ENCODE peak calls at places on chromosomes 11 and 22, in eight cellular contexts. D is cardiac muscle cell; M is RWPE2; A is heart right ventricle; E is CD8-positive, alpha-beta T cell; P is epithelial cell of esophagus; B is HFF-Myc; K is endothelial cell. C is an unnamed sample.

GRCh38 chr11:10461276-10461790 is 6.3 kb downstream of the AMPD3 start:
- DNase-seq in D (no peak), M (no peak), A (no peak), E (no peak), P (no peak), B (no peak), K (no peak), C (no peak)

GRCh38 chr11:7673724-7674434 is 579 bp upstream of the CYB5R2 start:
- DNase-seq in D (peak; percentile 45), M (no peak), A (peak; percentile 33), E (no peak), P (peak; percentile 56), B (no peak), K (peak; percentile 41), C (no peak)

GRCh38 chr11:9815486-9816136 is 151.7 kb downstream of the SWAP70 start:
- DNase-seq in D (no peak), M (no peak), A (no peak), E (no peak), P (peak; percentile 92), B (no peak), K (no peak), C (no peak)

GRCh38 chr11:79481795-79482194 is 41.0 kb upstream of the TENM4 start:
- DNase-seq in D (no peak), M (no peak), A (no peak), E (no peak), P (no peak), B (no peak), K (no peak), C (no peak)

GRCh38 chr11:78800089-78800690 is 225.5 kb upstream of the NARS2 start:
- DNase-seq in D (no peak), M (no peak), A (no peak), E (no peak), P (no peak), B (no peak), K (no peak), C (no peak)

GRCh38 chr11:66685276-66686099 is 7.8 kb upstream of the RBM4B start:
- DNase-seq in D (no peak), M (no peak), A (no peak), E (no peak), P (no peak), B (no peak), K (no peak), C (no peak)

GRCh38 chr11:67270256-67271211 is 4.3 kb downstream of the GRK2 start:
- DNase-seq in D (no peak), M (peak; percentile 52), A (peak; percentile 50), E (no peak), P (peak; percentile 48), B (no peak), K (peak; percentile 67), C (no peak)

GRCh38 chr11:121870202-121871045 is 245.6 kb downstream of the BLID start:
- DNase-seq in D (peak; percentile 8), M (no peak), A (no peak), E (no peak), P (peak; percentile 21), B (no peak), K (no peak), C (no peak)

GRCh38 chr11:120660024-120660565 is 148.5 kb downstream of the GRIK4 start:
- DNase-seq in D (peak; percentile 62), M (no peak), A (no peak), E (peak; percentile 20), P (peak; percentile 53), B (peak; percentile 2), K (peak; percentile 67), C (peak; percentile 64)

GRCh38 chr22:39765029-39765428 is 128.5 kb downstream of the ENTHD1 start:
- DNase-seq in D (no peak), M (no peak), A (no peak), E (no peak), P (no peak), B (no peak), K (no peak), C (no peak)

GRCh38 chr11:83957038-83957900 is 671.1 kb upstream of the CCDC90B start:
- DNase-seq in D (no peak), M (no peak), A (no peak), E (no peak), P (no peak), B (no peak), K (no peak), C (no peak)

GRCh38 chr22:29316429-29316828 is 932 bp upstream of the RASL10A start:
- DNase-seq in D (no peak), M (no peak), A (no peak), E (no peak), P (no peak), B (no peak), K (no peak), C (no peak)

GRCh38 chr11:131370901-131371790 is 731 bp downstream of the NTM start:
- DNase-seq in D (no peak), M (no peak), A (no peak), E (no peak), P (no peak), B (no peak), K (no peak), C (no peak)

DNA sequence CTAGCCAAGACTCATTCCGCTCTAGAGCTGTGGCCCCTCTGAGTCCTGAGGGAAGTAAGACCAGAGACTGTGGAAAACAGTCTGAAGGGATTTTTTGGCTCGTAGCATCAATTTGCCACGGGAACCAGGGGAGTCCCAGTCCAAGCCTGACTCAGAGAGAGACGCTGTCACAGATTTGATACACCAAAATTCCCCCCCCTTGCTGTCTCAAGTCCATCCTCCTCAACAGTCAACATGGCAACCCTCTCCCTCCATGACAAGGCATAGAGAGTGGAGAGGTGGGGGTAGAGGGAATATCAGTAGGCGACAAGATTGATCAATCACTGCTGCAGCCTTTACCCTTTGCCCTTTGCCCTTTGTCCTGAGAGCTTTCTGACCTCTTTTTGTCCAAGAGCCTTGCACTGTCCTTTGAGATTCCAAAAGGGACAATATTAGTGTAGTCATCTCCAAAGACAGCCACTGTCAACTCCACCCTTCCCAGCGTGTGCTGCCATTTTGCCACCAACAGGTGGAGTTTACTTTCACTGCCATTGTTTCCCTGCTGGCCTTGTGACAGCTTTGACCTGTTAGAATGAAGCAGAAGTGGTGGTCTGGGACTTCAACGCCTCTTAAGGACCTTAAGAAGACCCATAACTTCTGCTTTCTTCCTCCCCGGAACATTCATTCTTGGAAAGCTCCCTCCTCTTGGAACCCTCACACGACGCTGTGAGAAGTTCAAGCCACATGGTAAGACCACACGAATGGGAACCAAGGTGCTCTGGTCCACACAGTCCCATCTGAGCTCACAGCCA is 7.3 kb downstream of the SLC15A3 start:
- DNase-seq in D (no peak), M (no peak), A (no peak), E (no peak), P (no peak), B (no peak), K (no peak), C (no peak)
- TF ChIP-seq CTCF in D (peak; percentile 21), M (no peak), A (peak; percentile 30), E (peak; percentile 14), P (peak; percentile 45), B (peak; percentile 20), K (peak; percentile 50), C (no peak)

DNA sequence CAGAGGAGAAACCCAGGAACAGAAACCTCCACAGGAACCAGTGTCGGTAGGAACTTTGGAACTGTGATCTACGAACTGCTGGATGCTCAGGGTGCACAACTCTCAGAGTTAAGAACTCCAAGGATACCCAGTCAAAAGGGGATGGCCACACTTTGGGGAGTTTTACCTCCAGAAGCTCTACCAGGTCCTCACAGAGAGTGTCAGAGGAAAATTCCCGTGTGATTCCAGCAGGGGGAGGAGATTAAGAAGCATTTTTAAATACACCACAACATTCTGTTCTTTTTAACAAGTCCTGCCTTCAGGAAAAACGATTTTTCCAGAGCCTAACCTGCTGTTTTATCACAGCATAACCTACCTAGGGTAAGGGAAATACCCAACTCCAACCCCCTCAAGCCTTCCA is 104.0 kb downstream of the SOX6 start:
- DNase-seq in D (peak; percentile 3), M (no peak), A (no peak), E (no peak), P (peak; percentile 12), B (no peak), K (no peak), C (no peak)
- TF ChIP-seq CTCF in D (peak; percentile 21), M (peak; percentile 16), A (peak; percentile 38), E (no peak), P (peak; percentile 43), B (peak; percentile 32), K (peak; percentile 65), C (peak; percentile 11)

GRCh38 chr11:74577624-74578396 is 14.6 kb upstream of the POLD3 start:
- DNase-seq in D (peak; percentile 21), M (no peak), A (no peak), E (no peak), P (no peak), B (no peak), K (no peak), C (no peak)

GRCh38 chr11:74572349-74572748 is 20.0 kb upstream of the POLD3 start:
- DNase-seq in D (no peak), M (no peak), A (no peak), E (no peak), P (no peak), B (no peak), K (no peak), C (no peak)

GRCh38 chr11:74575999-74576398 is 16.4 kb upstream of the POLD3 start:
- DNase-seq in D (no peak), M (no peak), A (no peak), E (no peak), P (no peak), B (no peak), K (no peak), C (no peak)

GRCh38 chr11:74571062-74571399 is 21.4 kb upstream of the POLD3 start:
- DNase-seq in D (no peak), M (no peak), A (no peak), E (no peak), P (no peak), B (no peak), K (no peak), C (no peak)

DNA sequence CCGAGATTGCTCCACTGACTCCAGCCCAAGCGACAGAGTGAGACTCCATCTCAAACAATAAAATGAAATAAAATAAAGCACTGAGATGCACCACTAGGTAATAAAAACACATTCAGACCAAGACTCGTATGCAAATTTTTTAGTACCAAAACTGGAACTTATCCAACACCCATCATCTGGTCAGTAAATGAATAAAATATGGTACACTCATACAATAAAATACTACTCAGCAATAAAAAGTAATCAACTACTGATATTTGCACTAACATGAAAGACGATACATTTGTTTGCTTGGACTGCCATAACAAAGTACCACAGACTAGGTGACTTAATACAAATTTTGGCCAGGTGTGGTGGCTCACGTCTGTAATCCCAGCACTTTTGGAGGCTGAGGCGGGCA is 17.8 kb upstream of the POLD3 start:
- DNase-seq in D (no peak), M (no peak), A (no peak), E (no peak), P (no peak), B (no peak), K (no peak), C (no peak)
- TF ChIP-seq CTCF in D (no peak), M (no peak), A (no peak), E (no peak), P (no peak), B (no peak), K (no peak), C (no peak)

GRCh38 chr11:18254781-18255361 is 6.4 kb upstream of the SAA2 start:
- DNase-seq in D (no peak), M (no peak), A (no peak), E (no peak), P (no peak), B (no peak), K (no peak), C (no peak)

GRCh38 chr11:18253778-18254338 is 5.4 kb upstream of the SAA2 start:
- DNase-seq in D (no peak), M (no peak), A (no peak), E (no peak), P (no peak), B (no peak), K (no peak), C (no peak)

GRCh38 chr11:18248561-18248960 is at the start of gene SAA2:
- DNase-seq in D (no peak), M (no peak), A (no peak), E (no peak), P (peak; percentile 63), B (no peak), K (no peak), C (no peak)

GRCh38 chr11:18253222-18253621 is 4.8 kb upstream of the SAA2 start:
- DNase-seq in D (no peak), M (no peak), A (no peak), E (no peak), P (peak; percentile 79), B (no peak), K (no peak), C (no peak)
- TF ChIP-seq CTCF in D (no peak), M (no peak), A (no peak), E (no peak), P (peak; percentile 45), B (no peak), K (no peak), C (no peak)

C was measured in D721Med.